ENCODE peak calls at places on chromosomes 5 and 9, in seven cellular contexts. S, W, U, K, O, N and E are unnamed samples.

GRCh38 chr9:95030344-95030743 is 287.2 kb downstream of the FANCC start:
- DNase-seq in S (no peak), W (no peak), U (no peak), K (no peak), O (no peak), N (no peak), E (no peak)

GRCh38 chr5:21613971-21614488 is 1239.1 kb downstream of the CDH12 start:
- DNase-seq in S (no peak), W (no peak), U (no peak), K (no peak), O (no peak), N (no peak), E (no peak)

GRCh38 chr9:89171693-89172092 is 6.9 kb downstream of the SHC3 start:
- DNase-seq in S (peak), W (no peak), U (no peak), K (no peak), O (no peak), N (no peak), E (no peak)

GRCh38 chr5:137560414-137560813 is 61.3 kb upstream of the SPOCK1 start:
- DNase-seq in S (no peak), W (no peak), U (no peak), K (no peak), O (no peak), N (no peak), E (peak)

GRCh38 chr9:113562653-113563381 is 99.3 kb downstream of the RGS3 start:
- DNase-seq in S (no peak), W (no peak), U (no peak), K (no peak), O (no peak), N (no peak), E (no peak)

GRCh38 chr5:170781946-170782345 is 1.6 kb upstream of the GABRP start:
- DNase-seq in S (no peak), W (no peak), U (no peak), K (no peak), O (no peak), N (no peak), E (no peak)

GRCh38 chr5:173472164-173472563 is 143.9 kb upstream of the STC2 start:
- DNase-seq in S (no peak), W (no peak), U (peak), K (no peak), O (peak), N (no peak), E (peak)

GRCh38 chr5:177006265-177006972 is at the start of gene UIMC1:
- DNase-seq in S (peak), W (peak), U (peak), K (peak), O (peak), N (peak), E (peak)

GRCh38 chr9:118533101-118533500 is 828.9 kb downstream of the TLR4 start:
- DNase-seq in S (no peak), W (no peak), U (no peak), K (no peak), O (peak), N (no peak), E (no peak)

GRCh38 chr5:14998494-14998893 is 126.9 kb upstream of the ANKH start:
- DNase-seq in S (no peak), W (no peak), U (no peak), K (no peak), O (no peak), N (no peak), E (no peak)